ENCODE peak calls at places on chromosomes 7 and 10, in eight cellular contexts. Q, D, E, N, J, F, M and T are unnamed samples.

GRCh38 chr10:28595618-28596017 is 62.7 kb downstream of the WAC start:
- DNase-seq in F (peak), M (no peak), D (no peak), E (no peak), Q (no peak), N (no peak), J (no peak), T (no peak)

GRCh38 chr10:34861293-34862004 is 46.4 kb upstream of the PARD3 start:
- DNase-seq in N (no peak), E (no peak), M (peak), D (no peak), F (no peak), J (peak), Q (no peak), T (no peak)

GRCh38 chr10:24453404-24453830 is 244.5 kb downstream of the KIAA1217 start:
- DNase-seq in J (no peak), M (no peak), N (no peak), Q (peak), F (no peak), E (no peak), D (no peak), T (no peak)

GRCh38 chr10:42768581-42769152 is 13.9 kb upstream of the BMS1 start:
- DNase-seq in M (no peak), E (no peak), Q (no peak), J (no peak), D (no peak), F (no peak), N (no peak), T (no peak)

GRCh38 chr7:5408777-5409176 is 14.9 kb downstream of the TNRC18 start:
- DNase-seq in Q (peak), F (peak), N (no peak), J (peak), M (peak), E (no peak), D (no peak), T (no peak)

GRCh38 chr7:43585521-43585920 is 2.6 kb downstream of the STK17A start:
- DNase-seq in J (peak), N (no peak), Q (peak), F (peak), M (no peak), E (no peak), D (peak), T (no peak)

GRCh38 chr7:84025332-84025927 is 169.2 kb downstream of the SEMA3A start:
- DNase-seq in E (no peak), F (peak), M (peak), N (no peak), D (no peak), Q (peak), J (peak), T (peak)

GRCh38 chr7:135427166-135427565 is 82.7 kb downstream of the CNOT4 start:
- DNase-seq in Q (no peak), N (no peak), J (no peak), E (no peak), F (no peak), M (no peak), D (no peak), T (no peak)

GRCh38 chr7:32204361-32205018 is 134.3 kb upstream of the PDE1C start:
- DNase-seq in N (no peak), Q (peak), F (peak), D (peak), E (no peak), M (peak), J (peak), T (peak)

GRCh38 chr7:44275829-44276570 is 49.4 kb downstream of the CAMK2B start:
- DNase-seq in M (no peak), E (no peak), N (no peak), D (no peak), Q (no peak), J (no peak), F (no peak), T (no peak)

GRCh38 chr10:31836569-31837406 is 91.8 kb downstream of the ARHGAP12 start:
- DNase-seq in N (no peak), D (peak), F (peak), M (no peak), Q (peak), E (no peak), J (peak), T (peak)

GRCh38 chr7:83355143-83355542 is 192.5 kb upstream of the PCLO start:
- DNase-seq in M (no peak), E (no peak), F (peak), Q (no peak), D (no peak), J (peak), N (no peak), T (no peak)

GRCh38 chr10:79431891-79432831 is 13.3 kb downstream of the ZCCHC24 start:
- DNase-seq in F (peak), M (no peak), J (no peak), D (no peak), N (no peak), Q (no peak), E (no peak), T (no peak)

GRCh38 chr10:73865459-73866442 is 8.6 kb downstream of the CAMK2G start:
- DNase-seq in D (peak), E (no peak), Q (no peak), M (no peak), J (no peak), F (no peak), N (peak), T (no peak)

GRCh38 chr10:25226775-25227682 is 52.2 kb downstream of the GPR158 start:
- DNase-seq in N (no peak), M (peak), J (peak), D (peak), F (peak), E (no peak), Q (peak), T (peak)

GRCh38 chr10:130231211-130231850 is 95.1 kb downstream of the GLRX3 start:
- DNase-seq in J (no peak), N (no peak), M (no peak), F (no peak), D (no peak), Q (no peak), E (no peak), T (no peak)